ENCODE peak calls at places on chromosome 18, in seven cellular contexts. B is astrocyte of the cerebellum, V is hepatocyte, W is stomach, R is HFF-Myc, M is MM.1S, Q is astrocyte of the spinal cord. D is an unnamed sample.

GRCh38 chr18:76592096-76592495 is 97.1 kb upstream of the ZNF516 start:
- DNase-seq in W (no peak), V (no peak), M (no peak), Q (no peak), R (no peak), B (no peak), D (no peak)

GRCh38 chr18:32974421-32975165 is 201.8 kb upstream of the KLHL14 start:
- DNase-seq in M (no peak), B (no peak), W (no peak), V (no peak), Q (no peak), R (no peak), D (peak)

GRCh38 chr18:68763082-68763481 is 34.8 kb upstream of the CCDC102B start:
- DNase-seq in Q (peak), B (no peak), V (no peak), M (no peak), W (no peak), R (no peak), D (no peak)

GRCh38 chr18:686339-687111 is 25.9 kb downstream of the ENOSF1 start:
- DNase-seq in R (no peak), W (no peak), Q (no peak), V (no peak), B (no peak), M (no peak), D (no peak)

GRCh38 chr18:3703732-3704176 is 253.8 kb downstream of the TGIF1 start:
- DNase-seq in W (peak), V (peak), M (peak), B (peak), Q (peak), R (peak), D (no peak)

GRCh38 chr18:55811964-55812363 is 224.0 kb upstream of the TCF4 start:
- DNase-seq in B (no peak), M (no peak), R (no peak), Q (no peak), V (no peak), W (no peak), D (no peak)

GRCh38 chr18:54675076-54675475 is 84.0 kb downstream of the DYNAP start:
- DNase-seq in B (no peak), W (no peak), Q (no peak), R (no peak), M (no peak), V (no peak), D (no peak)

GRCh38 chr18:1914489-1914888 is 656.8 kb downstream of the METTL4 start:
- DNase-seq in B (no peak), Q (peak), W (no peak), M (peak), R (no peak), V (no peak), D (no peak)

GRCh38 chr18:54222922-54223567 is 1.4 kb downstream of the MBD2 start:
- DNase-seq in R (no peak), M (peak), Q (no peak), V (peak), W (no peak), B (no peak), D (no peak)

GRCh38 chr18:77853859-77854258 is 604.2 kb downstream of the GALR1 start:
- DNase-seq in W (no peak), R (no peak), V (no peak), B (no peak), Q (no peak), M (no peak), D (no peak)

GRCh38 chr18:63150942-63151421 is 168.6 kb downstream of the BCL2 start:
- DNase-seq in M (no peak), W (no peak), V (no peak), R (no peak), B (no peak), Q (no peak), D (no peak)

GRCh38 chr18:7980661-7981060 is 413.5 kb downstream of the PTPRM start:
- DNase-seq in W (no peak), M (no peak), B (no peak), Q (no peak), R (no peak), V (no peak), D (no peak)

GRCh38 chr18:54843302-54843701 is 15.0 kb downstream of the RAB27B start:
- DNase-seq in B (no peak), R (no peak), Q (peak), V (no peak), M (no peak), W (no peak), D (no peak)

GRCh38 chr18:76721207-76721996 is 101.0 kb upstream of the ZNF236 start:
- DNase-seq in B (no peak), R (no peak), Q (no peak), V (no peak), W (no peak), M (no peak), D (no peak)

GRCh38 chr18:11529081-11529480 is 80.3 kb upstream of the SLC35G4 start:
- DNase-seq in M (no peak), W (no peak), V (no peak), Q (no peak), B (no peak), R (no peak), D (no peak)

GRCh38 chr18:923144-923543 is 18.5 kb downstream of the ADCYAP1 start:
- DNase-seq in R (no peak), B (no peak), Q (no peak), V (no peak), W (no peak), M (no peak), D (no peak)

GRCh38 chr18:8654482-8655451 is 45.5 kb downstream of the RAB12 start:
- DNase-seq in R (peak), Q (no peak), B (peak), M (peak), W (no peak), V (peak), D (no peak)

GRCh38 chr18:52570975-52571374 is 231.0 kb downstream of the DCC start:
- DNase-seq in V (no peak), M (no peak), R (no peak), Q (peak), W (no peak), B (no peak), D (no peak)

GRCh38 chr18:7457276-7457675 is 109.8 kb upstream of the PTPRM start:
- DNase-seq in R (no peak), M (no peak), B (no peak), W (no peak), Q (no peak), V (no peak), D (no peak)

GRCh38 chr18:70074091-70074490 is 126.4 kb upstream of the CD226 start:
- DNase-seq in V (no peak), R (no peak), M (no peak), W (no peak), Q (no peak), B (no peak), D (no peak)

GRCh38 chr18:12278765-12279682 is 24.9 kb downstream of the CIDEA start:
- DNase-seq in M (no peak), Q (peak), R (peak), W (peak), V (peak), B (peak), D (peak)

GRCh38 chr18:79988925-79989361 is 580 bp upstream of the TXNL4A start:
- DNase-seq in V (peak), Q (peak), M (no peak), B (no peak), R (no peak), W (peak), D (no peak)

GRCh38 chr18:79987566-79987965 is 797 bp downstream of the TXNL4A start:
- DNase-seq in R (no peak), V (no peak), B (no peak), W (no peak), Q (peak), M (no peak), D (no peak)

GRCh38 chr18:79985172-79985571 is 3.2 kb downstream of the TXNL4A start:
- DNase-seq in R (no peak), W (no peak), V (no peak), B (no peak), M (no peak), Q (no peak), D (no peak)

GRCh38 chr18:79986726-79987125 is 1.6 kb downstream of the TXNL4A start:
- DNase-seq in W (no peak), V (no peak), R (no peak), M (no peak), Q (no peak), B (no peak), D (no peak)

DNA sequence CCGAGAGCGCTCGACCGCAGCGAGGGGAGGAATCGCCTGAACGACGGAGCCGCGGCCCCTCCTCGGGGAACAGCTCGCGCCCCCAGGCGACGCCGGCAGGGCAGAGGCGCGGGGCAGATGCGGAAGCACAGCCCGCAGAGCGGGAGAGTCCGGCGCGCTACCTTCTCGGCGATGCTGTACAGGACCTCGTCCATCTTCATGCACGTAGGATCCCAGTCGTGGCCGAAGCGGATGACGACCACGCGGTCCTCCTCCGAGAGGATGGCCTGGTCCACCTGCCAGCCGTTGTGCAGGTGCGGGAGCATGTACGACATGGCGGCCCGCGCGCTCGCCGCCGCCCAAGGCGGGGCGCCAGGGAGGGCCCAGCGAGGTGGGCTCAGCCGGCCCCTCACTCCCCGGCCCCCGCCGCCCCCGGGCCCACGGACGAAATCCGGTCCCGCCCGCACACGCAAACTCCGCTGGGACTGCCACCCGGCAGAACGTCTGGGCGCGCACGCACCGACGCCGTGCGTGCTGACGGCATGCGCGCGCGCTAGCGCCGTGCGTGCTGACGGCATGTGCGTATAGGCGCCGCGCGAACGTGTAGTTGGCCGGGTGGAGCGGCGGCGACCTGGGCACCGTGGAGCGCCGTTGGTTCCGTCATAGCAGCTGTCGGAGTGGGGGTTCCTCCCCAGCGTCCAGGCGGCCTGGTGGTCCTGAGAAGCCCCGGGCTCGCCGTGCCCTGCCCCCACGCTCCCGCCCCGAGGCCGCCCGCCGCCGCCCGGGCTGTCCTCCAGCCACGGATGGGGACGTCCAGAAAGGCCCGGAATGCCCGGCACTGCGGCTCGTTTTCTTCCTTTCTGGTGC is at the start of gene TXNL4A:
- DNase-seq in M (peak), Q (peak), B (peak), W (peak), R (peak), V (peak), D (no peak)
- TF ChIP-seq CTCF in M (peak), Q (peak), B (peak), W (no peak), R (no peak), V (peak), D (peak)

GRCh38 chr18:13483316-13484270 is 242.8 kb downstream of the FAM210A start:
- DNase-seq in R (no peak), V (no peak), M (no peak), W (no peak), B (no peak), Q (no peak), D (no peak)
- TF ChIP-seq CTCF in R (no peak), V (no peak), M (no peak), W (no peak), B (no peak), Q (no peak), D (no peak)

GRCh38 chr18:58337285-58337684 is 291.6 kb downstream of the ALPK2 start:
- DNase-seq in R (no peak), B (no peak), V (no peak), W (no peak), Q (no peak), M (no peak), D (no peak)

GRCh38 chr18:58336605-58337004 is 292.3 kb downstream of the ALPK2 start:
- DNase-seq in B (peak), V (no peak), Q (peak), M (no peak), R (no peak), W (no peak), D (no peak)

GRCh38 chr18:58334061-58334460 is 290.0 kb downstream of the NEDD4L start:
- DNase-seq in B (no peak), Q (no peak), W (no peak), R (no peak), V (no peak), M (no peak), D (no peak)

GRCh38 chr18:58335223-58335622 is 291.2 kb downstream of the NEDD4L start:
- DNase-seq in M (no peak), Q (no peak), W (no peak), B (no peak), R (no peak), V (no peak), D (no peak)

DNA sequence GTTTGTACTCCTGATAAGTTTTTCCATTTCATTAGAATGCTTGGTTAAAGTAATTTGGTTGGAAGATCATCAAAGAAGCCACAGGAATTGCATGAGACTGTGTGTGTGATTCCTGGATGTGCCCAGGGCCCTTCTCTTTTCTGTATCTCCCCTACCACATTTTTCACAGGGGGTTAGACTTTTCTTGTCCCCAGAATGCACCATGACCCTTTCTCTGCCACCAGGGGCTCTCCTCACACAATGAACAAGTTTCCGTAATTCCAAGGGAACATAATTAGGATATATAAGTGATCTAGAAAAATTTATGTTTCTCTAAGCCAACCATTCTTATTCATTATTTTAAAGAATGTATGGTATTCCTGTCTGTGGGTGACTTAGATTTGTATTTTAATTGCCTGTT is 291.8 kb downstream of the NEDD4L start:
- DNase-seq in Q (peak), W (no peak), R (no peak), B (no peak), M (no peak), V (no peak), D (no peak)
- TF ChIP-seq CTCF in Q (peak), W (no peak), R (peak), B (peak), M (no peak), V (no peak), D (no peak)

GRCh38 chr18:23614891-23615290 is 28.6 kb upstream of the NPC1 start:
- DNase-seq in B (no peak), V (no peak), Q (no peak), M (no peak), R (no peak), W (no peak), D (no peak)

GRCh38 chr18:23619388-23619873 is 33.1 kb upstream of the NPC1 start:
- DNase-seq in R (no peak), W (peak), Q (peak), V (peak), B (no peak), M (no peak), D (no peak)

GRCh38 chr18:23616258-23616657 is 30.0 kb upstream of the NPC1 start:
- DNase-seq in Q (no peak), M (no peak), B (no peak), W (no peak), V (no peak), R (no peak), D (no peak)

GRCh38 chr18:23617412-23618009 is 31.2 kb upstream of the NPC1 start:
- DNase-seq in M (peak), Q (no peak), B (no peak), W (no peak), V (no peak), R (no peak), D (no peak)

GRCh38 chr18:23618862-23619387 is 32.6 kb upstream of the NPC1 start:
- DNase-seq in B (no peak), M (no peak), V (peak), Q (no peak), W (no peak), R (no peak), D (no peak)
- TF ChIP-seq CTCF in B (peak), M (no peak), V (peak), Q (peak), W (no peak), R (no peak), D (peak)